ENCODE peak calls at places on chromosomes 13 and 19, in seven cellular contexts. J, H, D, O, Z, E and R are unnamed samples.
A peak's percentile ranks its signal among the peaks of the same experiment; 100 is the strongest.

GRCh38 chr13:43977911-43978310 is 98.2 kb downstream of the LACC1 start:
- DNase-seq in J (no peak), E (no peak), D (no peak), O (no peak), H (no peak), Z (no peak), R (no peak)

GRCh38 chr19:48614436-48615144 is at the start of gene FAM83E:
- DNase-seq in O (no peak), Z (peak; percentile 96), H (no peak), D (peak; percentile 37), E (no peak), J (no peak), R (no peak)

GRCh38 chr13:51995677-51996551 is 15.3 kb downstream of the ATP7B start:
- DNase-seq in D (no peak), H (no peak), E (no peak), O (no peak), J (no peak), Z (peak; percentile 45), R (no peak)

GRCh38 chr13:19864339-19865309 is 1.2 kb upstream of the ZMYM5 start:
- DNase-seq in H (no peak), J (peak; percentile 72), E (peak; percentile 59), O (peak; percentile 60), D (peak; percentile 86), Z (peak; percentile 75), R (no peak)

GRCh38 chr13:97235549-97236206 is 13.5 kb downstream of the MBNL2 start:
- DNase-seq in Z (peak; percentile 71), E (no peak), H (no peak), O (no peak), J (no peak), D (no peak), R (no peak)

GRCh38 chr19:44005968-44006367 is 3.2 kb downstream of the ZNF230 start:
- DNase-seq in O (no peak), E (no peak), Z (no peak), H (no peak), J (no peak), D (no peak), R (no peak)

GRCh38 chr13:47611664-47612288 is 389.3 kb downstream of the SUCLA2 start:
- DNase-seq in E (no peak), J (no peak), D (no peak), O (no peak), H (no peak), Z (no peak), R (no peak)

GRCh38 chr19:48635263-48635965 is 1.8 kb downstream of the DBP start:
- DNase-seq in Z (peak; percentile 82), E (no peak), O (no peak), H (no peak), J (no peak), D (peak; percentile 74), R (peak; percentile 64)

GRCh38 chr19:37955986-37956385 is 49.0 kb downstream of the SIPA1L3 start:
- DNase-seq in E (no peak), D (no peak), O (no peak), J (no peak), Z (no peak), H (no peak), R (no peak)

GRCh38 chr19:10604460-10604980 is 17.4 kb upstream of the AP1M2 start:
- DNase-seq in O (no peak), D (peak; percentile 26), J (no peak), E (no peak), H (no peak), Z (peak; percentile 15), R (no peak)

GRCh38 chr19:45757696-45758095 is 11.4 kb downstream of the SIX5 start:
- DNase-seq in Z (no peak), H (no peak), J (no peak), O (no peak), E (no peak), D (no peak), R (no peak)

GRCh38 chr19:45752639-45753038 is 16.4 kb downstream of the SIX5 start:
- DNase-seq in D (no peak), J (no peak), O (no peak), Z (no peak), E (no peak), H (no peak), R (no peak)

GRCh38 chr19:45754323-45754722 is 14.7 kb downstream of the SIX5 start:
- DNase-seq in H (no peak), E (no peak), J (no peak), O (no peak), D (no peak), Z (no peak), R (no peak)

GRCh38 chr19:45758921-45759320 is 10.1 kb downstream of the SIX5 start:
- DNase-seq in Z (no peak), D (no peak), E (no peak), H (no peak), J (no peak), O (no peak), R (no peak)

GRCh38 chr19:45753548-45753947 is 15.5 kb downstream of the SIX5 start:
- DNase-seq in Z (no peak), O (no peak), D (no peak), E (no peak), J (no peak), H (no peak), R (no peak)
- TF ChIP-seq CTCF in Z (no peak), O (no peak), D (no peak), E (no peak), J (no peak), H (no peak), R (no peak)

DNA sequence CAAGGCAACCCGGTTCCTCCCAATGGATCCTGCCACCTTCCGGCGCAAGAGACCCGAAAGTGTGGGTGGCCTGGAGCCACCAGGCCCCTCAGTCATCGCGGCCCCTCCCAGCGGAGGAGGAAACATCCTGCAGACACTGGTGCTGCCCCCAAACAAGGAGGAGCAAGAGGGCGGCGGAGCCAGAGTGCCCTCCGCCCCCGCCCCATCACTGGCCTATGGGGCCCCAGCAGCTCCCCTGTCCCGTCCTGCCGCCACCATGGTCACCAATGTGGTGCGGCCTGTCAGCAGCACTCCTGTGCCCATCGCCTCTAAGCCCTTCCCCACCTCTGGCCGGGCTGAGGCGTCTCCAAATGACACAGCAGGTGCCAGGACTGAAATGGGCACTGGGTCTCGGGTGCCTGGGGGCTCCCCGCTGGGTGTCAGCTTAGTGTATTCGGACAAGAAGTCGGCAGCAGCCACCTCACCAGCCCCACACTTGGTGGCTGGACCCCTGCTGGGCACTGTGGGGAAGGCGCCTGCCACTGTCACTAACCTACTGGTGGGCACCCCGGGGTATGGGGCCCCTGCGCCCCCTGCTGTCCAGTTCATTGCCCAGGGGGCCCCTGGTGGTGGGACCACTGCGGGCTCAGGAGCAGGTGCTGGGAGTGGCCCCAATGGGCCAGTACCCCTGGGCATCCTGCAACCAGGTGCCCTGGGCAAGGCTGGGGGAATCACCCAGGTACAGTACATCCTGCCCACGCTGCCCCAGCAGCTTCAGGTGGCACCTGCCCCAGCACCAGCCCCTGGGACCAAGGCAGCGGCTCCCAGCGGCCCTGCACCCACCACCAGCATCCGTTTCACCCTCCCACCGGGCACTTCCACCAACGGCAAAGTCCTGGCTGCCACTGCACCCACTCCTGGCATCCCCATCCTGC is 11.2 kb upstream of the PRR19 start:
- DNase-seq in D (peak; percentile 77), Z (no peak), O (no peak), J (peak; percentile 51), E (no peak), H (no peak), R (no peak)
- TF ChIP-seq CTCF in D (peak; percentile 63), Z (no peak), O (peak; percentile 32), J (peak; percentile 60), E (no peak), H (peak; percentile 48), R (peak; percentile 37)

GRCh38 chr19:17936379-17936778 is 3.6 kb downstream of the CCDC124 start:
- DNase-seq in O (no peak), J (no peak), Z (no peak), H (no peak), E (no peak), D (no peak), R (no peak)

GRCh38 chr19:17931532-17932191 is 1.2 kb upstream of the CCDC124 start:
- DNase-seq in J (no peak), H (no peak), E (no peak), O (no peak), D (peak; percentile 19), Z (no peak), R (no peak)

GRCh38 chr19:17933414-17934129 is 757 bp downstream of the CCDC124 start:
- DNase-seq in O (no peak), J (no peak), E (no peak), D (no peak), Z (no peak), H (no peak), R (no peak)

GRCh38 chr19:17929056-17929455 is 3.8 kb upstream of the CCDC124 start:
- DNase-seq in Z (no peak), J (no peak), H (no peak), O (no peak), D (no peak), E (no peak), R (no peak)

DNA sequence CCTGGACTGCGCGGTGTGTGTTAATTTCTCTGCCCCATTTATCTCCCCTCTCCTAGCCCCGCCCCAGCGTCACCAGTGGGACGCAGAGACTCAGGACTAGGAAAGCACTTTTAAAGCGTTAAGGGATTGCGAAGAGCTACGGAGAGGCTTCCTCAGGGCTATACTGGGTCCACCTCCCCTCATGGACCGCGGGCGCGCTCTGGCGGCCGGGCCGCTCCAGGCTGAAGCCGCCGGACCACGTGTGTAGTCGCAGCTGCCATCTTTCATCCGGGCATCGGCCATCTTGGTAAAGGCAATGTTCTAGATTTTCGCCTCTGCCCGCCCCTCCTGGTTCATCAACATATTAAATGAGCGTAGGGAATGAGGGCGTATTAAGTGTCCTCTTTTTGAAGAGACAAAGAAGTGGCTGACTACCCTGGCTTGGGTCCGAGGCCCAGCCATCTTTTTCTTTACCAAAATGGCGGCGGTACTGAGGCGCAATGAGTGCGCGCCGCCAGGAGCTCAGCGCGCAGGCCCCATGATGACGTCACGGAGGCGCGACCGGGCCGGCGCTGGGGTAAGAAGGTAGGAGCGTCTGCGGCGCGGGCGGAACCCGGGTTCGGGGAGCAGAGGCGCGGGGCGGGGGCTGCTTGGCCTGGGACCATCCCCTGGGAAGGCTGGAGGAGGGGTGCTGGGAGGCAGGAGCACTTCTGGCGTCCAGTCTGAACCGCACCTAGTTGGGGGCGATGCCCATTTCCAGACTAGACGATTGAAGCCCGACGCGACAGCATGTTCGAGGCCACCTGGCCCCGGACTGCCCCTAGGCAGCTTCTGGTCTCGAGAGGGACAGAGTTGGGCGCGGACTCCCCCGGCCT is at the start of gene CCDC124:
- DNase-seq in E (peak; percentile 74), D (peak; percentile 95), J (peak; percentile 81), Z (peak; percentile 95), H (peak; percentile 53), O (peak; percentile 88), R (peak; percentile 87)
- TF ChIP-seq CTCF in E (no peak), D (peak; percentile 85), J (peak; percentile 93), Z (peak; percentile 97), H (peak; percentile 48), O (peak; percentile 86), R (peak; percentile 96)

GRCh38 chr19:28706693-28707092 is 506.3 kb downstream of the UQCRFS1 start:
- DNase-seq in D (no peak), O (no peak), E (no peak), Z (no peak), H (no peak), J (no peak), R (no peak)

GRCh38 chr19:28701491-28701890 is 511.5 kb downstream of the UQCRFS1 start:
- DNase-seq in O (no peak), J (no peak), H (no peak), Z (no peak), D (no peak), E (no peak), R (no peak)

GRCh38 chr19:28700176-28700575 is 512.8 kb downstream of the UQCRFS1 start:
- DNase-seq in Z (no peak), D (no peak), H (no peak), E (no peak), J (no peak), O (no peak), R (no peak)

GRCh38 chr19:28703400-28703956 is 509.5 kb downstream of the UQCRFS1 start:
- DNase-seq in E (no peak), H (no peak), D (no peak), O (no peak), Z (no peak), J (no peak), R (no peak)

GRCh38 chr19:28705008-28705407 is 507.9 kb downstream of the UQCRFS1 start:
- DNase-seq in J (no peak), H (no peak), Z (no peak), O (no peak), D (no peak), E (no peak), R (no peak)
- TF ChIP-seq CTCF in J (peak; percentile 54), H (no peak), Z (no peak), O (no peak), D (no peak), E (no peak), R (no peak)